ENCODE peak calls at places on chromosomes 6 and 20, in five cellular contexts. B is MCF 10A; Y is NCI-H460; V is central memory CD4-positive, alpha-beta T cell; S is pulmonary artery endothelial cell. P is an unnamed sample.

GRCh38 chr20:5531318-5532081 is 214.7 kb upstream of the PROKR2 start:
- DNase-seq in B (peak; percentile 48), Y (no peak), V (no peak), S (no peak), P (peak; percentile 25)

GRCh38 chr6:155141002-155141401 is 122.8 kb upstream of the CLDN20 start:
- DNase-seq in B (no peak), Y (no peak), V (no peak), S (peak; percentile 63), P (peak; percentile 73)

GRCh38 chr6:107198631-107199416 is 83.5 kb upstream of the BEND3 start:
- DNase-seq in B (no peak), Y (no peak), V (no peak), S (no peak), P (no peak)

GRCh38 chr6:91045152-91045551 is 458.3 kb upstream of the MAP3K7 start:
- DNase-seq in B (peak; percentile 32), Y (no peak), V (no peak), S (no peak), P (no peak)

GRCh38 chr20:47244451-47244850 is 112.0 kb downstream of the ZMYND8 start:
- DNase-seq in B (peak; percentile 53), Y (no peak), V (no peak), S (no peak), P (no peak)

GRCh38 chr20:21613512-21613911 is 92.0 kb upstream of the PAX1 start:
- DNase-seq in B (peak; percentile 27), Y (no peak), V (no peak), S (no peak), P (no peak)

GRCh38 chr6:72873438-72873837 is 251.6 kb downstream of the KCNQ5 start:
- DNase-seq in B (no peak), Y (no peak), V (no peak), S (no peak), P (no peak)

GRCh38 chr20:36497856-36498255 is 43.5 kb upstream of the MYL9 start:
- DNase-seq in B (no peak), Y (no peak), V (no peak), S (peak; percentile 20), P (no peak)

GRCh38 chr6:144266091-144266649 is 19.0 kb upstream of the UTRN start:
- DNase-seq in B (peak; percentile 99), Y (peak; percentile 36), V (no peak), S (no peak), P (peak; percentile 16)

GRCh38 chr6:11317885-11318771 is 85.7 kb upstream of the NEDD9 start:
- DNase-seq in B (peak; percentile 95), Y (peak; percentile 41), V (peak; percentile 73), S (peak; percentile 99), P (peak; percentile 98)

GRCh38 chr6:125273965-125274364 is 27.8 kb downstream of the HDDC2 start:
- DNase-seq in B (peak; percentile 99), Y (peak; percentile 25), V (no peak), S (no peak), P (peak; percentile 95)

GRCh38 chr6:11766589-11767450 is 11.8 kb downstream of the ADTRP start:
- DNase-seq in B (peak; percentile 89), Y (peak; percentile 28), V (no peak), S (peak; percentile 93), P (peak; percentile 96)

P was measured in dermis microvascular lymphatic vessel endothelial cell.